ENCODE peak calls at places on chromosomes 3 and 15, in nine cellular contexts. R is cardiac muscle cell; G is stimulated activated CD4-positive, alpha-beta T cell treated with anti-CD3 and anti-CD28 coated beads, Interleukin-4, amount 100 ng/mL, for 1 hour; B is ELR; L is AG20443; Z is GOT3; U is midbrain; H is AG09309; Y is KBM-7. S is an unnamed sample.

GRCh38 chr3:16816048-16816780 is 68.5 kb upstream of the PLCL2 start:
- DNase-seq in H (no peak), R (no peak), G (no peak), U (no peak), Z (no peak), L (no peak), Y (no peak), B (no peak), S (no peak)

GRCh38 chr3:33025648-33026178 is 71.2 kb downstream of the GLB1 start:
- DNase-seq in L (no peak), B (no peak), Z (no peak), Y (no peak), R (no peak), U (no peak), G (no peak), H (no peak), S (no peak)

GRCh38 chr15:34905047-34905446 is 64.5 kb downstream of the AQR start:
- DNase-seq in G (no peak), Z (no peak), U (no peak), Y (no peak), L (no peak), R (no peak), H (no peak), B (no peak), S (no peak)

GRCh38 chr3:128372707-128373533 is 93.8 kb downstream of the DNAJB8 start:
- DNase-seq in Y (no peak), B (no peak), U (no peak), Z (no peak), R (no peak), G (no peak), H (no peak), L (no peak), S (no peak)

GRCh38 chr3:46981932-46982471 is 2.5 kb downstream of the NBEAL2 start:
- DNase-seq in L (no peak), R (no peak), Y (peak), U (no peak), H (no peak), Z (no peak), G (no peak), B (no peak), S (peak)

GRCh38 chr3:196517919-196518318 is 2.8 kb upstream of the SMCO1 start:
- DNase-seq in R (no peak), U (no peak), Z (no peak), H (no peak), L (no peak), Y (no peak), B (no peak), G (no peak), S (no peak)

GRCh38 chr3:194124221-194124620 is 11.7 kb upstream of the HES1 start:
- DNase-seq in L (no peak), R (no peak), U (no peak), G (no peak), Y (no peak), B (no peak), Z (no peak), H (no peak), S (peak)

GRCh38 chr15:55403531-55403930 is 4.6 kb downstream of the CCPG1 start:
- DNase-seq in Z (no peak), G (no peak), U (no peak), Y (peak), B (peak), R (no peak), L (peak), H (no peak), S (no peak)

GRCh38 chr15:43901485-43901884 is 74.7 kb downstream of the WDR76 start:
- DNase-seq in Y (no peak), G (no peak), Z (no peak), L (peak), U (no peak), R (no peak), B (no peak), H (no peak), S (no peak)

GRCh38 chr3:112735927-112736326 is 95.0 kb upstream of the CCDC80 start:
- DNase-seq in R (peak), H (no peak), B (no peak), Z (no peak), U (no peak), L (no peak), G (no peak), Y (no peak), S (no peak)

GRCh38 chr3:116886202-116886893 is 176.8 kb downstream of the TUSC7 start:
- DNase-seq in U (no peak), G (no peak), Y (no peak), R (no peak), L (no peak), B (no peak), Z (no peak), H (no peak), S (no peak)

GRCh38 chr3:115470254-115470653 is 153.1 kb upstream of the GAP43 start:
- DNase-seq in Z (no peak), H (no peak), G (no peak), L (no peak), R (no peak), U (no peak), B (no peak), Y (no peak), S (no peak)

GRCh38 chr3:80663426-80663825 is 895.6 kb upstream of the ROBO1 start:
- DNase-seq in Z (no peak), Y (no peak), B (no peak), H (no peak), G (no peak), U (no peak), L (no peak), R (no peak), S (no peak)

GRCh38 chr3:161142486-161142885 is 37.3 kb upstream of the B3GALNT1 start:
- DNase-seq in B (no peak), G (no peak), R (no peak), H (peak), U (no peak), Y (peak), L (no peak), Z (no peak), S (no peak)

GRCh38 chr3:169662215-169663070 is 1.1 kb downstream of the MECOM start:
- DNase-seq in Y (peak), H (no peak), R (peak), G (peak), Z (no peak), B (peak), U (peak), L (peak), S (peak)

GRCh38 chr3:121995190-121996137 is 26.6 kb downstream of the ILDR1 start:
- DNase-seq in Y (peak), G (peak), U (peak), R (peak), B (peak), H (peak), Z (no peak), L (peak), S (peak)

GRCh38 chr15:44193651-44194396 is 1.2 kb downstream of the FRMD5 start:
- DNase-seq in Z (no peak), G (no peak), L (peak), H (no peak), U (peak), B (peak), Y (no peak), R (peak), S (no peak)

GRCh38 chr3:134392336-134392983 is 18.2 kb upstream of the AMOTL2 start:
- DNase-seq in R (peak), U (peak), H (no peak), L (no peak), Y (no peak), B (no peak), G (no peak), Z (no peak), S (no peak)

GRCh38 chr15:58755956-58756355 is 6.4 kb upstream of the ADAM10 start:
- DNase-seq in L (no peak), G (no peak), B (no peak), Z (no peak), Y (no peak), R (peak), H (no peak), U (no peak), S (no peak)

GRCh38 chr3:110077093-110077492 is 739.7 kb upstream of the DPPA4 start:
- DNase-seq in U (no peak), Y (no peak), B (no peak), L (no peak), G (no peak), H (no peak), R (no peak), Z (no peak), S (no peak)

GRCh38 chr3:169390741-169391300 is 272.7 kb downstream of the MECOM start:
- DNase-seq in U (no peak), L (no peak), B (no peak), Y (no peak), G (no peak), R (peak), Z (no peak), H (no peak), S (no peak)

GRCh38 chr15:65339436-65339835 is 35.0 kb downstream of the RNU5B-1 start:
- DNase-seq in H (no peak), L (no peak), R (no peak), U (no peak), G (no peak), B (no peak), Z (no peak), Y (no peak), S (no peak)

GRCh38 chr3:157176108-157176507 is 16.2 kb upstream of the CCNL1 start:
- DNase-seq in Z (no peak), B (no peak), G (no peak), R (no peak), H (no peak), Y (no peak), U (no peak), L (peak), S (no peak)

GRCh38 chr3:46228259-46229222 is 13.7 kb upstream of the CCR3 start:
- DNase-seq in L (peak), R (no peak), H (peak), G (no peak), B (peak), Z (no peak), U (no peak), Y (peak), S (no peak)

GRCh38 chr3:13495351-13495813 is 15.3 kb downstream of the HDAC11 start:
- DNase-seq in B (no peak), Y (no peak), H (no peak), R (no peak), Z (no peak), G (no peak), U (no peak), L (no peak), S (no peak)

GRCh38 chr3:38522002-38522401 is 25.9 kb downstream of the EXOG start:
- DNase-seq in Z (no peak), U (no peak), L (no peak), R (no peak), Y (no peak), B (no peak), H (no peak), G (no peak), S (no peak)

GRCh38 chr3:42855219-42855546 is 20.5 kb downstream of the CYP8B1 start:
- DNase-seq in R (no peak), G (no peak), U (no peak), B (no peak), H (no peak), L (no peak), Y (no peak), Z (no peak), S (no peak)

GRCh38 chr3:65785065-65785645 is 253.6 kb downstream of the MAGI1 start:
- DNase-seq in Y (peak), U (peak), Z (no peak), G (no peak), H (peak), R (peak), L (peak), B (peak), S (no peak)

GRCh38 chr3:58164199-58164879 is 46.4 kb downstream of the DNASE1L3 start:
- DNase-seq in H (no peak), Y (no peak), U (no peak), G (no peak), B (no peak), L (peak), R (no peak), Z (no peak), S (no peak)

GRCh38 chr3:172140499-172141391 is 101.4 kb downstream of the FNDC3B start:
- DNase-seq in H (peak), R (peak), U (no peak), Z (no peak), B (peak), L (peak), G (no peak), Y (no peak), S (peak)

GRCh38 chr3:191070762-191071365 is 128.2 kb upstream of the OSTN start:
- DNase-seq in R (peak), U (no peak), H (no peak), Y (no peak), G (no peak), L (no peak), Z (no peak), B (peak), S (no peak)

GRCh38 chr15:89551502-89551901 is 23.8 kb upstream of the TICRR start:
- DNase-seq in Z (no peak), R (no peak), L (no peak), G (no peak), H (no peak), U (no peak), B (no peak), Y (no peak), S (no peak)

S was measured in Caco-2.